ENCODE peak calls at places on chromosome 5, in four cellular contexts. I is Caco-2, Y is neural crest cell, V is head of caudate nucleus. L is an unnamed sample.
A peak's percentile ranks its signal among the peaks of the same experiment; 100 is the strongest.

GRCh38 chr5:126508251-126508961 is 85.2 kb downstream of the GRAMD2B start:
- DNase-seq in I (no peak), Y (no peak), V (no peak), L (no peak)

GRCh38 chr5:163613150-163613442 is 107.7 kb downstream of the MAT2B start:
- DNase-seq in V (no peak), Y (no peak), I (no peak), L (no peak)

GRCh38 chr5:140221697-140222223 is 46.8 kb downstream of the CYSTM1 start:
- DNase-seq in I (no peak), Y (no peak), V (no peak), L (no peak)

GRCh38 chr5:104774372-104774771 is 1211.8 kb upstream of the NUDT12 start:
- DNase-seq in Y (no peak), I (no peak), V (no peak), L (no peak)

GRCh38 chr5:96049398-96050272 is 88.0 kb upstream of the ELL2 start:
- DNase-seq in Y (no peak), V (no peak), I (no peak), L (no peak)

GRCh38 chr5:135386886-135387628 is 12.0 kb downstream of the MACROH2A1 start:
- DNase-seq in Y (no peak), V (no peak), I (no peak), L (no peak)

GRCh38 chr5:131466171-131466766 is 168.8 kb downstream of the RAPGEF6 start:
- DNase-seq in I (no peak), V (no peak), Y (no peak), L (no peak)

GRCh38 chr5:113112435-113112834 is 135.8 kb downstream of the DCP2 start:
- DNase-seq in V (no peak), Y (no peak), I (no peak), L (no peak)

GRCh38 chr5:78610163-78610583 is 38.4 kb downstream of the LHFPL2 start:
- DNase-seq in V (no peak), I (no peak), Y (no peak), L (no peak)

GRCh38 chr5:138339086-138339456 is 1.0 kb downstream of the FAM53C start:
- DNase-seq in I (peak; percentile 26), V (peak; percentile 43), Y (no peak), L (peak; percentile 83)

GRCh38 chr5:178793156-178793555 is 62.7 kb upstream of the ZNF354A start:
- DNase-seq in I (peak; percentile 44), V (peak; percentile 32), Y (peak; percentile 44), L (no peak)

GRCh38 chr5:107322936-107323335 is 347.8 kb downstream of the EFNA5 start:
- DNase-seq in V (no peak), Y (no peak), I (no peak), L (no peak)

GRCh38 chr5:76081811-76082783 is 1.1 kb upstream of the SV2C start:
- DNase-seq in Y (no peak), V (peak; percentile 57), I (no peak), L (no peak)

GRCh38 chr5:10607023-10607665 is 43.3 kb downstream of the ANKRD33B start:
- DNase-seq in V (no peak), Y (peak; percentile 19), I (no peak), L (no peak)

GRCh38 chr5:170121321-170121720 is 15.6 kb downstream of the FOXI1 start:
- DNase-seq in I (no peak), V (no peak), Y (no peak), L (no peak)

GRCh38 chr5:143398451-143399237 is 4.8 kb downstream of the NR3C1 start:
- DNase-seq in I (no peak), V (no peak), Y (no peak), L (no peak)

GRCh38 chr5:149357370-149358293 is at the start of gene PCYOX1L:
- DNase-seq in I (peak; percentile 95), Y (peak; percentile 83), V (peak; percentile 98), L (peak; percentile 94)

GRCh38 chr5:1013948-1014301 is 5.3 kb downstream of the NKD2 start:
- DNase-seq in Y (no peak), I (no peak), V (no peak), L (no peak)

GRCh38 chr5:137147346-137147745 is 351.8 kb downstream of the SPOCK1 start:
- DNase-seq in I (no peak), V (no peak), Y (no peak), L (no peak)

L was measured in posterior cingulate gyrus.